ENCODE peak calls at places on chromosomes 12 and 14, in four cellular contexts. One of them, this sample, is unnamed.

GRCh38 chr12:14696265-14696741 is at the start of gene GUCY2C:
- DNase-seq in ascending aorta: no peak
- DNase-seq in naive thymus-derived CD8-positive, alpha-beta T cell: no peak
- DNase-seq in activated naive CD8-positive, alpha-beta T cell treated with anti-CD3 and anti-CD28 coated beads for 36 hours: no peak
- DNase-seq in this sample: no peak

GRCh38 chr12:101116911-101117310 is 93.1 kb downstream of the SLC5A8 start:
- DNase-seq in ascending aorta: no peak
- DNase-seq in naive thymus-derived CD8-positive, alpha-beta T cell: no peak
- DNase-seq in activated naive CD8-positive, alpha-beta T cell treated with anti-CD3 and anti-CD28 coated beads for 36 hours: no peak
- DNase-seq in this sample: no peak

GRCh38 chr14:53032161-53032803 is 81.4 kb upstream of the FERMT2 start:
- DNase-seq in ascending aorta: no peak
- DNase-seq in naive thymus-derived CD8-positive, alpha-beta T cell: no peak
- DNase-seq in activated naive CD8-positive, alpha-beta T cell treated with anti-CD3 and anti-CD28 coated beads for 36 hours: no peak
- DNase-seq in this sample: no peak

GRCh38 chr14:67665886-67666285 is 8.5 kb downstream of the VTI1B start:
- DNase-seq in ascending aorta: no peak
- DNase-seq in naive thymus-derived CD8-positive, alpha-beta T cell: no peak
- DNase-seq in activated naive CD8-positive, alpha-beta T cell treated with anti-CD3 and anti-CD28 coated beads for 36 hours: no peak
- DNase-seq in this sample: no peak

GRCh38 chr14:91114079-91115065 is 499 bp downstream of the DGLUCY start:
- DNase-seq in ascending aorta: peak
- DNase-seq in naive thymus-derived CD8-positive, alpha-beta T cell: peak
- DNase-seq in activated naive CD8-positive, alpha-beta T cell treated with anti-CD3 and anti-CD28 coated beads for 36 hours: peak
- DNase-seq in this sample: no peak

GRCh38 chr12:124872068-124872719 is 8.5 kb upstream of the SCARB1 start:
- DNase-seq in ascending aorta: no peak
- DNase-seq in naive thymus-derived CD8-positive, alpha-beta T cell: no peak
- DNase-seq in activated naive CD8-positive, alpha-beta T cell treated with anti-CD3 and anti-CD28 coated beads for 36 hours: no peak
- DNase-seq in this sample: no peak

GRCh38 chr14:35855886-35856481 is 29.8 kb downstream of the BRMS1L start:
- DNase-seq in ascending aorta: no peak
- DNase-seq in naive thymus-derived CD8-positive, alpha-beta T cell: no peak
- DNase-seq in activated naive CD8-positive, alpha-beta T cell treated with anti-CD3 and anti-CD28 coated beads for 36 hours: no peak
- DNase-seq in this sample: no peak

GRCh38 chr14:30972882-30973582 is 52.4 kb upstream of the AP4S1 start:
- DNase-seq in ascending aorta: no peak
- DNase-seq in naive thymus-derived CD8-positive, alpha-beta T cell: no peak
- DNase-seq in activated naive CD8-positive, alpha-beta T cell treated with anti-CD3 and anti-CD28 coated beads for 36 hours: no peak
- DNase-seq in this sample: no peak

GRCh38 chr12:49956663-49957569 is 4.8 kb upstream of the AQP5 start:
- DNase-seq in ascending aorta: no peak
- DNase-seq in naive thymus-derived CD8-positive, alpha-beta T cell: peak
- DNase-seq in activated naive CD8-positive, alpha-beta T cell treated with anti-CD3 and anti-CD28 coated beads for 36 hours: no peak
- DNase-seq in this sample: no peak

GRCh38 chr14:100096656-100097055 is 31.4 kb downstream of the EVL start:
- DNase-seq in ascending aorta: no peak
- DNase-seq in naive thymus-derived CD8-positive, alpha-beta T cell: no peak
- DNase-seq in activated naive CD8-positive, alpha-beta T cell treated with anti-CD3 and anti-CD28 coated beads for 36 hours: no peak
- DNase-seq in this sample: no peak

GRCh38 chr14:78254911-78255431 is 84.8 kb downstream of the NRXN3 start:
- DNase-seq in ascending aorta: no peak
- DNase-seq in naive thymus-derived CD8-positive, alpha-beta T cell: no peak
- DNase-seq in activated naive CD8-positive, alpha-beta T cell treated with anti-CD3 and anti-CD28 coated beads for 36 hours: peak
- DNase-seq in this sample: no peak

GRCh38 chr14:102999227-102999895 is 58.0 kb downstream of the CDC42BPB start:
- DNase-seq in ascending aorta: no peak
- DNase-seq in naive thymus-derived CD8-positive, alpha-beta T cell: no peak
- DNase-seq in activated naive CD8-positive, alpha-beta T cell treated with anti-CD3 and anti-CD28 coated beads for 36 hours: no peak
- DNase-seq in this sample: no peak

GRCh38 chr14:76673261-76673660 is 88.0 kb upstream of the VASH1 start:
- DNase-seq in ascending aorta: no peak
- DNase-seq in naive thymus-derived CD8-positive, alpha-beta T cell: no peak
- DNase-seq in activated naive CD8-positive, alpha-beta T cell treated with anti-CD3 and anti-CD28 coated beads for 36 hours: no peak
- DNase-seq in this sample: no peak

GRCh38 chr12:111775205-111776193 is 8.8 kb downstream of the ALDH2 start:
- DNase-seq in ascending aorta: peak
- DNase-seq in naive thymus-derived CD8-positive, alpha-beta T cell: peak
- DNase-seq in activated naive CD8-positive, alpha-beta T cell treated with anti-CD3 and anti-CD28 coated beads for 36 hours: no peak
- DNase-seq in this sample: no peak

GRCh38 chr14:102824832-102825231 is 47.6 kb downstream of the TRAF3 start:
- DNase-seq in ascending aorta: no peak
- DNase-seq in naive thymus-derived CD8-positive, alpha-beta T cell: no peak
- DNase-seq in activated naive CD8-positive, alpha-beta T cell treated with anti-CD3 and anti-CD28 coated beads for 36 hours: no peak
- DNase-seq in this sample: no peak

GRCh38 chr14:88013750-88014349 is 8.9 kb downstream of the GPR65 start:
- DNase-seq in ascending aorta: peak
- DNase-seq in naive thymus-derived CD8-positive, alpha-beta T cell: peak
- DNase-seq in activated naive CD8-positive, alpha-beta T cell treated with anti-CD3 and anti-CD28 coated beads for 36 hours: no peak
- DNase-seq in this sample: peak

GRCh38 chr12:88934163-88934747 is 354.0 kb upstream of the KITLG start:
- DNase-seq in ascending aorta: no peak
- DNase-seq in naive thymus-derived CD8-positive, alpha-beta T cell: no peak
- DNase-seq in activated naive CD8-positive, alpha-beta T cell treated with anti-CD3 and anti-CD28 coated beads for 36 hours: no peak
- DNase-seq in this sample: no peak

GRCh38 chr14:88521818-88522217 is 33.0 kb downstream of the PTPN21 start:
- DNase-seq in ascending aorta: no peak
- DNase-seq in naive thymus-derived CD8-positive, alpha-beta T cell: no peak
- DNase-seq in activated naive CD8-positive, alpha-beta T cell treated with anti-CD3 and anti-CD28 coated beads for 36 hours: no peak
- DNase-seq in this sample: no peak

GRCh38 chr14:22836301-22837058 is at the start of gene MMP14:
- DNase-seq in ascending aorta: peak
- DNase-seq in naive thymus-derived CD8-positive, alpha-beta T cell: no peak
- DNase-seq in activated naive CD8-positive, alpha-beta T cell treated with anti-CD3 and anti-CD28 coated beads for 36 hours: no peak
- DNase-seq in this sample: no peak

GRCh38 chr14:71247106-71247505 is 339.8 kb downstream of the PCNX1 start:
- DNase-seq in ascending aorta: no peak
- DNase-seq in naive thymus-derived CD8-positive, alpha-beta T cell: no peak
- DNase-seq in activated naive CD8-positive, alpha-beta T cell treated with anti-CD3 and anti-CD28 coated beads for 36 hours: no peak
- DNase-seq in this sample: no peak

GRCh38 chr12:52895726-52896189 is 9.1 kb downstream of the KRT8 start:
- DNase-seq in ascending aorta: no peak
- DNase-seq in naive thymus-derived CD8-positive, alpha-beta T cell: peak
- DNase-seq in activated naive CD8-positive, alpha-beta T cell treated with anti-CD3 and anti-CD28 coated beads for 36 hours: no peak
- DNase-seq in this sample: no peak

GRCh38 chr12:120350576-120351350 is 18.2 kb downstream of the MSI1 start:
- DNase-seq in ascending aorta: no peak
- DNase-seq in naive thymus-derived CD8-positive, alpha-beta T cell: no peak
- DNase-seq in activated naive CD8-positive, alpha-beta T cell treated with anti-CD3 and anti-CD28 coated beads for 36 hours: no peak
- DNase-seq in this sample: no peak

GRCh38 chr12:103495158-103495782 is 498 bp downstream of the C12orf42 start:
- DNase-seq in ascending aorta: no peak
- DNase-seq in naive thymus-derived CD8-positive, alpha-beta T cell: peak
- DNase-seq in activated naive CD8-positive, alpha-beta T cell treated with anti-CD3 and anti-CD28 coated beads for 36 hours: peak
- DNase-seq in this sample: no peak

GRCh38 chr12:57372233-57372632 is 58.6 kb downstream of the R3HDM2 start:
- DNase-seq in ascending aorta: no peak
- DNase-seq in naive thymus-derived CD8-positive, alpha-beta T cell: no peak
- DNase-seq in activated naive CD8-positive, alpha-beta T cell treated with anti-CD3 and anti-CD28 coated beads for 36 hours: no peak
- DNase-seq in this sample: no peak

GRCh38 chr12:103172447-103173112 is 215.1 kb downstream of the ASCL1 start:
- DNase-seq in ascending aorta: no peak
- DNase-seq in naive thymus-derived CD8-positive, alpha-beta T cell: no peak
- DNase-seq in activated naive CD8-positive, alpha-beta T cell treated with anti-CD3 and anti-CD28 coated beads for 36 hours: no peak
- DNase-seq in this sample: no peak

GRCh38 chr12:79655036-79655435 is 35.7 kb downstream of the PAWR start:
- DNase-seq in ascending aorta: no peak
- DNase-seq in naive thymus-derived CD8-positive, alpha-beta T cell: no peak
- DNase-seq in activated naive CD8-positive, alpha-beta T cell treated with anti-CD3 and anti-CD28 coated beads for 36 hours: no peak
- DNase-seq in this sample: no peak

GRCh38 chr12:3962661-3963483 is 89.7 kb upstream of the PARP11 start:
- DNase-seq in ascending aorta: no peak
- DNase-seq in naive thymus-derived CD8-positive, alpha-beta T cell: peak
- DNase-seq in activated naive CD8-positive, alpha-beta T cell treated with anti-CD3 and anti-CD28 coated beads for 36 hours: peak
- DNase-seq in this sample: no peak

GRCh38 chr12:402127-402456 is 648 bp downstream of the CCDC77 start:
- DNase-seq in ascending aorta: no peak
- DNase-seq in naive thymus-derived CD8-positive, alpha-beta T cell: no peak
- DNase-seq in activated naive CD8-positive, alpha-beta T cell treated with anti-CD3 and anti-CD28 coated beads for 36 hours: no peak
- DNase-seq in this sample: no peak

GRCh38 chr12:1797011-1797901 is 23.1 kb upstream of the LRTM2 start:
- DNase-seq in ascending aorta: no peak
- DNase-seq in naive thymus-derived CD8-positive, alpha-beta T cell: peak
- DNase-seq in activated naive CD8-positive, alpha-beta T cell treated with anti-CD3 and anti-CD28 coated beads for 36 hours: peak
- DNase-seq in this sample: no peak

GRCh38 chr14:26735811-26736210 is 138.0 kb upstream of the NOVA1 start:
- DNase-seq in ascending aorta: no peak
- DNase-seq in naive thymus-derived CD8-positive, alpha-beta T cell: no peak
- DNase-seq in activated naive CD8-positive, alpha-beta T cell treated with anti-CD3 and anti-CD28 coated beads for 36 hours: no peak
- DNase-seq in this sample: no peak

GRCh38 chr12:92597118-92597517 is 105.7 kb upstream of the PLEKHG7 start:
- DNase-seq in ascending aorta: no peak
- DNase-seq in naive thymus-derived CD8-positive, alpha-beta T cell: no peak
- DNase-seq in activated naive CD8-positive, alpha-beta T cell treated with anti-CD3 and anti-CD28 coated beads for 36 hours: no peak
- DNase-seq in this sample: no peak

GRCh38 chr14:67186789-67187188 is 2.5 kb upstream of the GARIN2 start:
- DNase-seq in ascending aorta: no peak
- DNase-seq in naive thymus-derived CD8-positive, alpha-beta T cell: no peak
- DNase-seq in activated naive CD8-positive, alpha-beta T cell treated with anti-CD3 and anti-CD28 coated beads for 36 hours: peak
- DNase-seq in this sample: no peak

GRCh38 chr12:62738105-62738504 is 196.8 kb downstream of the PPM1H start:
- DNase-seq in ascending aorta: no peak
- DNase-seq in naive thymus-derived CD8-positive, alpha-beta T cell: no peak
- DNase-seq in activated naive CD8-positive, alpha-beta T cell treated with anti-CD3 and anti-CD28 coated beads for 36 hours: no peak
- DNase-seq in this sample: no peak

GRCh38 chr14:91288876-91289275 is 44.4 kb upstream of the GPR68 start:
- DNase-seq in ascending aorta: no peak
- DNase-seq in naive thymus-derived CD8-positive, alpha-beta T cell: peak
- DNase-seq in activated naive CD8-positive, alpha-beta T cell treated with anti-CD3 and anti-CD28 coated beads for 36 hours: no peak
- DNase-seq in this sample: no peak

GRCh38 chr14:56073783-56074182 is 44.4 kb upstream of the PELI2 start:
- DNase-seq in ascending aorta: no peak
- DNase-seq in naive thymus-derived CD8-positive, alpha-beta T cell: no peak
- DNase-seq in activated naive CD8-positive, alpha-beta T cell treated with anti-CD3 and anti-CD28 coated beads for 36 hours: no peak
- DNase-seq in this sample: no peak

GRCh38 chr12:56029666-56030293 is 8.9 kb downstream of the IKZF4 start:
- DNase-seq in ascending aorta: no peak
- DNase-seq in naive thymus-derived CD8-positive, alpha-beta T cell: peak
- DNase-seq in activated naive CD8-positive, alpha-beta T cell treated with anti-CD3 and anti-CD28 coated beads for 36 hours: no peak
- DNase-seq in this sample: no peak

GRCh38 chr14:101695659-101696058 is 65.8 kb upstream of the PPP2R5C start:
- DNase-seq in ascending aorta: no peak
- DNase-seq in naive thymus-derived CD8-positive, alpha-beta T cell: no peak
- DNase-seq in activated naive CD8-positive, alpha-beta T cell treated with anti-CD3 and anti-CD28 coated beads for 36 hours: no peak
- DNase-seq in this sample: no peak

This sample was measured in GOT3.